ENCODE peak calls at places on chromosomes 13 and 19, in six cellular contexts. One of them, this sample, is unnamed.

GRCh38 chr19:47239610-47240296 is 8.8 kb upstream of the BBC3 start:
- DNase-seq in thoracic aorta: no peak
- DNase-seq in cardiac muscle cell: peak
- DNase-seq in testis: peak
- DNase-seq in tibial nerve: no peak
- DNase-seq in thyroid gland: peak
- DNase-seq in this sample: no peak

GRCh38 chr13:38566526-38566925 is 120.4 kb upstream of the FREM2 start:
- DNase-seq in thoracic aorta: no peak
- DNase-seq in cardiac muscle cell: peak
- DNase-seq in testis: no peak
- DNase-seq in tibial nerve: no peak
- DNase-seq in thyroid gland: no peak
- DNase-seq in this sample: no peak

GRCh38 chr19:34145741-34146202 is 26.5 kb upstream of the LSM14A start:
- DNase-seq in thoracic aorta: no peak
- DNase-seq in cardiac muscle cell: peak
- DNase-seq in testis: peak
- DNase-seq in tibial nerve: no peak
- DNase-seq in thyroid gland: peak
- DNase-seq in this sample: no peak

GRCh38 chr13:86567119-86567518 is 767.9 kb upstream of the SLITRK6 start:
- DNase-seq in thoracic aorta: no peak
- DNase-seq in cardiac muscle cell: no peak
- DNase-seq in testis: no peak
- DNase-seq in tibial nerve: no peak
- DNase-seq in thyroid gland: no peak
- DNase-seq in this sample: peak

GRCh38 chr19:16626796-16627193 is 1.2 kb downstream of the MED26 start:
- DNase-seq in thoracic aorta: no peak
- DNase-seq in cardiac muscle cell: no peak
- DNase-seq in testis: no peak
- DNase-seq in tibial nerve: no peak
- DNase-seq in thyroid gland: no peak
- DNase-seq in this sample: no peak

GRCh38 chr13:22357132-22357531 is 686.3 kb downstream of the FGF9 start:
- DNase-seq in thoracic aorta: no peak
- DNase-seq in cardiac muscle cell: no peak
- DNase-seq in testis: no peak
- DNase-seq in tibial nerve: no peak
- DNase-seq in thyroid gland: no peak
- DNase-seq in this sample: no peak

GRCh38 chr19:5046339-5047039 is 77.6 kb downstream of the KDM4B start:
- DNase-seq in thoracic aorta: no peak
- DNase-seq in cardiac muscle cell: no peak
- DNase-seq in testis: no peak
- DNase-seq in tibial nerve: no peak
- DNase-seq in thyroid gland: peak
- DNase-seq in this sample: peak

GRCh38 chr13:48630791-48631190 is 22.9 kb upstream of the CYSLTR2 start:
- DNase-seq in thoracic aorta: no peak
- DNase-seq in cardiac muscle cell: no peak
- DNase-seq in testis: no peak
- DNase-seq in tibial nerve: no peak
- DNase-seq in thyroid gland: no peak
- DNase-seq in this sample: no peak

GRCh38 chr19:2554856-2555255 is 78.9 kb downstream of the GADD45B start:
- DNase-seq in thoracic aorta: no peak
- DNase-seq in cardiac muscle cell: no peak
- DNase-seq in testis: no peak
- DNase-seq in tibial nerve: no peak
- DNase-seq in thyroid gland: no peak
- DNase-seq in this sample: no peak

GRCh38 chr13:36475468-36475867 is 43.2 kb downstream of the CCNA1 start:
- DNase-seq in thoracic aorta: no peak
- DNase-seq in cardiac muscle cell: peak
- DNase-seq in testis: no peak
- DNase-seq in tibial nerve: no peak
- DNase-seq in thyroid gland: no peak
- DNase-seq in this sample: no peak
- TF ChIP-seq CTCF in thoracic aorta: no peak
- TF ChIP-seq CTCF in cardiac muscle cell: peak
- TF ChIP-seq CTCF in testis: no peak
- TF ChIP-seq CTCF in tibial nerve: no peak
- TF ChIP-seq CTCF in thyroid gland: no peak
- TF ChIP-seq CTCF in this sample: peak

DNA sequence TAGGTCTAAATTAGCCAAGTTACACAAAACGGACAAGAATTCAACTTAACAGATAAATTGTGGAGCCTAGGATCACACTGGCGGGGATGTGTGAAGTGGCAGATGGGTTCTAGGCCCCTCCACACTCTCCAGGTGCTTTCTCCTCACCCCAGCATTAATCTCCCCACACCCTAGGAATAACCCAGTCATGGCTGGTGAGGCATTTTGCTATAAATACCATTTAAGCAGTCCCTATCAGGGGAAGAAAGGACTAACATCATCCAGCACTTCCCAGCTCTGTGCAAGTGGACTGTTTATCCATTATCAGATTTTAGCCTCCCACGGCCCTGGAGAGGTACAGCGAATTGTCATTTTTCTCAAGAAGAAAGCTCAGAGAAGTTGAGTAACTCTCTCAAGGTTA is 154.9 kb downstream of the NUFIP1 start:
- DNase-seq in thoracic aorta: no peak
- DNase-seq in cardiac muscle cell: no peak
- DNase-seq in testis: no peak
- DNase-seq in tibial nerve: no peak
- DNase-seq in thyroid gland: no peak
- DNase-seq in this sample: no peak
- H3K4me3 ChIP-seq in thoracic aorta: no peak
- H3K4me3 ChIP-seq in cardiac muscle cell: no peak
- H3K4me3 ChIP-seq in testis: no peak
- H3K4me3 ChIP-seq in tibial nerve: no peak
- H3K4me3 ChIP-seq in thyroid gland: no peak
- H3K4me3 ChIP-seq in this sample: no peak

DNA sequence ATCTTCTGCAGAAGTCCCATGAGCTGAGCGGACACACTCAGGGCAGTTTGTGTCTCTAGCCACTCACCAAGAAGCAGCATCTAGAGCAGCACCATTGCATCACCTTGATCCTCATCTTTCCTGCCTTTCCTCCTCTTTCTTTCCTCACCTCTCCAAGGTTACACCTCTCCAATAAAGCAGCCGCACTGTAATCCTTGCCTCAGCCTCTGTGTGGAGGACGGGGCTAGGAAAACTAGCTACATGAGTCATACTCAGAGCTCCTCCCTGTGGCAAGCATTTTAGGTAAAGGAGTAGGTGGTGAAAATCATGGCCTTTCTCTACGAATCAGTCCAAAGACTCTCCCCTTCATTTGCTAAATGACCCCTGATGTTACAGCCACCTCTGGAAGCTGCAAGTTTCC is 108.8 kb downstream of the DNAJC15 start:
- DNase-seq in thoracic aorta: no peak
- DNase-seq in cardiac muscle cell: peak
- DNase-seq in testis: peak
- DNase-seq in tibial nerve: no peak
- DNase-seq in thyroid gland: peak
- DNase-seq in this sample: peak
- TF ChIP-seq CTCF in thoracic aorta: no peak
- TF ChIP-seq CTCF in cardiac muscle cell: peak
- TF ChIP-seq CTCF in testis: no peak
- TF ChIP-seq CTCF in tibial nerve: no peak
- TF ChIP-seq CTCF in thyroid gland: peak
- TF ChIP-seq CTCF in this sample: peak

GRCh38 chr13:51814825-51815650 is 11.1 kb upstream of the DHRS12 start:
- DNase-seq in thoracic aorta: no peak
- DNase-seq in cardiac muscle cell: peak
- DNase-seq in testis: peak
- DNase-seq in tibial nerve: peak
- DNase-seq in thyroid gland: peak
- DNase-seq in this sample: no peak
- H3K4me3 ChIP-seq in thoracic aorta: peak
- H3K4me3 ChIP-seq in cardiac muscle cell: no peak
- H3K4me3 ChIP-seq in testis: no peak
- H3K4me3 ChIP-seq in tibial nerve: peak
- H3K4me3 ChIP-seq in thyroid gland: peak
- H3K4me3 ChIP-seq in this sample: peak

DNA sequence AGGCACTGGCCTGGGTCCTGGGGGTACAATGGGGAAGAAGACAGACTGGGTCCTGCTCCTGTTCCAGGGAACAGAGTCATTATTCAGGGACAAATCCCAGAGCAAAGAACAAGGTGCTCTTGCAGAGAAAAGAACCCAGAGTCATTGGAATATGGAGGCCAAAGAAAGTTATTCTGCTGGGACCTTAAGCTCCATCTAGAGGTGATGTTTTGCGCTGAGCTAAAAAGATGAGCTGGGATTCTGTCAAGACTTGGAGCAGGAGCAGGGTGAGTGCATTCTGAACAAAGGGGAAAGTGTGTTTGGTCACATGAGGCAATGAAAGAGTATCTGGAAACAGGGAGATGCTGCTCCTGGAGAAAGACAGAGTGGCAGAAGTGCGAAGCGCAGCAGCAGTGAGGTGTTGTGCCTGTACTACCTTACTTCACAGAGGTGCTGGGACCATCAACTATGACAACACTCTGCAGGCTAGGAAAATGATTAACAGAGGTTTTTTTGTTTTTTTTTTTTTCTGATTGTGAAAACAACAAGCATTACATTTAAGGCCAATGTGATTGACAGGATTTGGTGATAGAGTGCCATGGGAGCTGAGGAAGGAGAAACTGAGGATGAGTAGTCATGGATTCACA is 95.3 kb upstream of the TNFSF11 start:
- DNase-seq in thoracic aorta: no peak
- DNase-seq in cardiac muscle cell: peak
- DNase-seq in testis: no peak
- DNase-seq in tibial nerve: no peak
- DNase-seq in thyroid gland: no peak
- DNase-seq in this sample: no peak
- TF ChIP-seq CTCF in thoracic aorta: no peak
- TF ChIP-seq CTCF in cardiac muscle cell: peak
- TF ChIP-seq CTCF in testis: no peak
- TF ChIP-seq CTCF in tibial nerve: no peak
- TF ChIP-seq CTCF in thyroid gland: no peak
- TF ChIP-seq CTCF in this sample: peak

GRCh38 chr19:40144947-40145748 is 46.1 kb upstream of the MAP3K10 start:
- DNase-seq in thoracic aorta: no peak
- DNase-seq in cardiac muscle cell: no peak
- DNase-seq in testis: no peak
- DNase-seq in tibial nerve: no peak
- DNase-seq in thyroid gland: no peak
- DNase-seq in this sample: no peak

GRCh38 chr19:40144151-40144550 is 47.1 kb upstream of the MAP3K10 start:
- DNase-seq in thoracic aorta: no peak
- DNase-seq in cardiac muscle cell: no peak
- DNase-seq in testis: no peak
- DNase-seq in tibial nerve: no peak
- DNase-seq in thyroid gland: no peak
- DNase-seq in this sample: no peak

GRCh38 chr19:40150170-40150569 is 41.1 kb upstream of the MAP3K10 start:
- DNase-seq in thoracic aorta: no peak
- DNase-seq in cardiac muscle cell: peak
- DNase-seq in testis: no peak
- DNase-seq in tibial nerve: no peak
- DNase-seq in thyroid gland: no peak
- DNase-seq in this sample: no peak

GRCh38 chr19:40147693-40148347 is 43.4 kb upstream of the MAP3K10 start:
- DNase-seq in thoracic aorta: no peak
- DNase-seq in cardiac muscle cell: peak
- DNase-seq in testis: no peak
- DNase-seq in tibial nerve: no peak
- DNase-seq in thyroid gland: no peak
- DNase-seq in this sample: no peak

GRCh38 chr19:40147338-40147692 is 43.9 kb upstream of the MAP3K10 start:
- DNase-seq in thoracic aorta: no peak
- DNase-seq in cardiac muscle cell: no peak
- DNase-seq in testis: no peak
- DNase-seq in tibial nerve: no peak
- DNase-seq in thyroid gland: no peak
- DNase-seq in this sample: no peak
- H3K4me3 ChIP-seq in thoracic aorta: peak
- H3K4me3 ChIP-seq in cardiac muscle cell: no peak
- H3K4me3 ChIP-seq in testis: no peak
- H3K4me3 ChIP-seq in tibial nerve: no peak
- H3K4me3 ChIP-seq in thyroid gland: no peak
- H3K4me3 ChIP-seq in this sample: no peak

GRCh38 chr13:81639984-81640582 is 1299.2 kb upstream of the SPRY2 start:
- DNase-seq in thoracic aorta: no peak
- DNase-seq in cardiac muscle cell: no peak
- DNase-seq in testis: peak
- DNase-seq in tibial nerve: no peak
- DNase-seq in thyroid gland: peak
- DNase-seq in this sample: peak
- TF ChIP-seq CTCF in thoracic aorta: no peak
- TF ChIP-seq CTCF in cardiac muscle cell: no peak
- TF ChIP-seq CTCF in testis: peak
- TF ChIP-seq CTCF in tibial nerve: no peak
- TF ChIP-seq CTCF in thyroid gland: peak
- TF ChIP-seq CTCF in this sample: peak

GRCh38 chr13:26047040-26047439 is 4.8 kb downstream of the SHISA2 start:
- DNase-seq in thoracic aorta: no peak
- DNase-seq in cardiac muscle cell: no peak
- DNase-seq in testis: no peak
- DNase-seq in tibial nerve: no peak
- DNase-seq in thyroid gland: no peak
- DNase-seq in this sample: no peak

GRCh38 chr13:26051231-26052135 is at the start of gene SHISA2:
- DNase-seq in thoracic aorta: no peak
- DNase-seq in cardiac muscle cell: peak
- DNase-seq in testis: peak
- DNase-seq in tibial nerve: no peak
- DNase-seq in thyroid gland: peak
- DNase-seq in this sample: no peak

GRCh38 chr13:26050568-26051230 is 1.1 kb downstream of the SHISA2 start:
- DNase-seq in thoracic aorta: no peak
- DNase-seq in cardiac muscle cell: peak
- DNase-seq in testis: peak
- DNase-seq in tibial nerve: no peak
- DNase-seq in thyroid gland: peak
- DNase-seq in this sample: no peak

GRCh38 chr13:26046639-26047038 is 5.2 kb downstream of the SHISA2 start:
- DNase-seq in thoracic aorta: no peak
- DNase-seq in cardiac muscle cell: no peak
- DNase-seq in testis: no peak
- DNase-seq in tibial nerve: no peak
- DNase-seq in thyroid gland: no peak
- DNase-seq in this sample: no peak

DNA sequence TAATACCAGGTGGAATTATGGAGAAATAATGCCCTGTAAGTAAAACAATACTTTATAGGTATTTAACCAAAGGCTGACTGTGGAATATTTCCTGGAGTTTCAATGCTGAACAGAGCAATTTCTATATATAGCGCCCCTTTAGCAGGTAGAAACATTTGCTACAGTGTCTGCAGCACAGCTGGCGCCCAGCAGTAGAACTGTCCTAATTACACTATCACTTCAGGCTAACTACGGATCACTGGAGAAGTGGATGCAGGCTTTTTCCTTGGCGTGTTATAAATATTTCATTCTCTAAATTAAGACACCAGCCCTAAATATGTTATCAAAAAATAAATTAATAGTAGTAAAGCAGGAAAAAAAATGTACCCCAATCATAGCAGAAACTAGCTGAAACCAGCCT is 3.1 kb downstream of the SHISA2 start:
- DNase-seq in thoracic aorta: no peak
- DNase-seq in cardiac muscle cell: no peak
- DNase-seq in testis: no peak
- DNase-seq in tibial nerve: no peak
- DNase-seq in thyroid gland: peak
- DNase-seq in this sample: no peak
- H3K4me3 ChIP-seq in thoracic aorta: no peak
- H3K4me3 ChIP-seq in cardiac muscle cell: peak
- H3K4me3 ChIP-seq in testis: no peak
- H3K4me3 ChIP-seq in tibial nerve: peak
- H3K4me3 ChIP-seq in thyroid gland: peak
- H3K4me3 ChIP-seq in this sample: no peak

GRCh38 chr19:43430142-43430710 is 15.5 kb downstream of the TEX101 start:
- DNase-seq in thoracic aorta: no peak
- DNase-seq in cardiac muscle cell: no peak
- DNase-seq in testis: no peak
- DNase-seq in tibial nerve: no peak
- DNase-seq in thyroid gland: no peak
- DNase-seq in this sample: no peak
- TF ChIP-seq CTCF in thoracic aorta: no peak
- TF ChIP-seq CTCF in cardiac muscle cell: no peak
- TF ChIP-seq CTCF in testis: no peak
- TF ChIP-seq CTCF in tibial nerve: no peak
- TF ChIP-seq CTCF in thyroid gland: no peak
- TF ChIP-seq CTCF in this sample: peak

This sample was measured in LNCaP clone FGC.